ENCODE peak calls at places on chromosomes 7 and 10, in eight cellular contexts. One of them, this sample, is unnamed.

GRCh38 chr10:79438699-79439085 is 6.7 kb downstream of the ZCCHC24 start:
- DNase-seq in naive B cell: no peak
- DNase-seq in EL: no peak
- DNase-seq in endothelial cell of umbilical vein: no peak
- DNase-seq in fibroblast of villous mesenchyme: no peak
- DNase-seq in kidney: no peak
- DNase-seq in H9: no peak
- DNase-seq in M059J: no peak
- DNase-seq in this sample: no peak

GRCh38 chr7:144391823-144392255 is 11.7 kb downstream of the NOBOX start:
- DNase-seq in naive B cell: peak; percentile 52
- DNase-seq in EL: peak; percentile 56
- DNase-seq in endothelial cell of umbilical vein: peak; percentile 62
- DNase-seq in fibroblast of villous mesenchyme: peak; percentile 66
- DNase-seq in kidney: no peak
- DNase-seq in H9: no peak
- DNase-seq in M059J: peak; percentile 57
- DNase-seq in this sample: peak; percentile 72

GRCh38 chr10:110533149-110533548 is 34.3 kb upstream of the SMC3 start:
- DNase-seq in naive B cell: no peak
- DNase-seq in EL: no peak
- DNase-seq in endothelial cell of umbilical vein: peak; percentile 46
- DNase-seq in fibroblast of villous mesenchyme: no peak
- DNase-seq in kidney: no peak
- DNase-seq in H9: no peak
- DNase-seq in M059J: no peak
- DNase-seq in this sample: no peak

GRCh38 chr7:94348142-94348541 is 46.6 kb upstream of the COL1A2 start:
- DNase-seq in naive B cell: no peak
- DNase-seq in EL: peak; percentile 94
- DNase-seq in endothelial cell of umbilical vein: peak; percentile 26
- DNase-seq in fibroblast of villous mesenchyme: peak; percentile 93
- DNase-seq in kidney: no peak
- DNase-seq in H9: no peak
- DNase-seq in M059J: peak; percentile 81
- DNase-seq in this sample: no peak

GRCh38 chr10:48895198-48895720 is 44.4 kb downstream of the LRRC18 start:
- DNase-seq in naive B cell: no peak
- DNase-seq in EL: no peak
- DNase-seq in endothelial cell of umbilical vein: no peak
- DNase-seq in fibroblast of villous mesenchyme: no peak
- DNase-seq in kidney: no peak
- DNase-seq in H9: no peak
- DNase-seq in M059J: no peak
- DNase-seq in this sample: no peak

GRCh38 chr10:61974611-61975010 is 73.1 kb downstream of the ARID5B start:
- DNase-seq in naive B cell: no peak
- DNase-seq in EL: peak; percentile 64
- DNase-seq in endothelial cell of umbilical vein: peak; percentile 78
- DNase-seq in fibroblast of villous mesenchyme: peak; percentile 88
- DNase-seq in kidney: no peak
- DNase-seq in H9: no peak
- DNase-seq in M059J: peak; percentile 74
- DNase-seq in this sample: no peak

GRCh38 chr10:15231403-15231802 is 62.9 kb upstream of the NMT2 start:
- DNase-seq in naive B cell: no peak
- DNase-seq in EL: no peak
- DNase-seq in endothelial cell of umbilical vein: no peak
- DNase-seq in fibroblast of villous mesenchyme: no peak
- DNase-seq in kidney: no peak
- DNase-seq in H9: no peak
- DNase-seq in M059J: no peak
- DNase-seq in this sample: no peak

GRCh38 chr10:60739581-60739980 is 38.7 kb upstream of the CDK1 start:
- DNase-seq in naive B cell: no peak
- DNase-seq in EL: no peak
- DNase-seq in endothelial cell of umbilical vein: no peak
- DNase-seq in fibroblast of villous mesenchyme: peak; percentile 88
- DNase-seq in kidney: no peak
- DNase-seq in H9: no peak
- DNase-seq in M059J: no peak
- DNase-seq in this sample: no peak

GRCh38 chr10:46216836-46217748 is 69.7 kb upstream of the ANTXRL start:
- DNase-seq in naive B cell: no peak
- DNase-seq in EL: no peak
- DNase-seq in endothelial cell of umbilical vein: no peak
- DNase-seq in fibroblast of villous mesenchyme: no peak
- DNase-seq in kidney: no peak
- DNase-seq in H9: peak; percentile 19
- DNase-seq in M059J: peak; percentile 58
- DNase-seq in this sample: peak; percentile 29

GRCh38 chr7:13778967-13779366 is 210.5 kb downstream of the ETV1 start:
- DNase-seq in naive B cell: no peak
- DNase-seq in EL: peak; percentile 56
- DNase-seq in endothelial cell of umbilical vein: no peak
- DNase-seq in fibroblast of villous mesenchyme: no peak
- DNase-seq in kidney: no peak
- DNase-seq in H9: no peak
- DNase-seq in M059J: peak; percentile 88
- DNase-seq in this sample: no peak

GRCh38 chr10:3469639-3470020 is 297.0 kb upstream of the PITRM1 start:
- DNase-seq in naive B cell: no peak
- DNase-seq in EL: no peak
- DNase-seq in endothelial cell of umbilical vein: no peak
- DNase-seq in fibroblast of villous mesenchyme: no peak
- DNase-seq in kidney: no peak
- DNase-seq in H9: no peak
- DNase-seq in M059J: peak; percentile 55
- DNase-seq in this sample: no peak

GRCh38 chr7:101814081-101814995 is 3.1 kb upstream of the CUX1 start:
- DNase-seq in naive B cell: peak; percentile 63
- DNase-seq in EL: peak; percentile 61
- DNase-seq in endothelial cell of umbilical vein: peak; percentile 54
- DNase-seq in fibroblast of villous mesenchyme: peak; percentile 63
- DNase-seq in kidney: peak; percentile 79
- DNase-seq in H9: peak; percentile 75
- DNase-seq in M059J: peak; percentile 69
- DNase-seq in this sample: peak; percentile 92

GRCh38 chr7:108059526-108059925 is 56.6 kb upstream of the LAMB1 start:
- DNase-seq in naive B cell: no peak
- DNase-seq in EL: no peak
- DNase-seq in endothelial cell of umbilical vein: no peak
- DNase-seq in fibroblast of villous mesenchyme: peak; percentile 49
- DNase-seq in kidney: no peak
- DNase-seq in H9: no peak
- DNase-seq in M059J: no peak
- DNase-seq in this sample: no peak

GRCh38 chr10:16259726-16260125 is 177.1 kb upstream of the PTER start:
- DNase-seq in naive B cell: no peak
- DNase-seq in EL: no peak
- DNase-seq in endothelial cell of umbilical vein: no peak
- DNase-seq in fibroblast of villous mesenchyme: no peak
- DNase-seq in kidney: no peak
- DNase-seq in H9: no peak
- DNase-seq in M059J: no peak
- DNase-seq in this sample: no peak

GRCh38 chr10:60731134-60731883 is 47.0 kb upstream of the CDK1 start:
- DNase-seq in naive B cell: peak; percentile 43
- DNase-seq in EL: no peak
- DNase-seq in endothelial cell of umbilical vein: no peak
- DNase-seq in fibroblast of villous mesenchyme: peak; percentile 48
- DNase-seq in kidney: no peak
- DNase-seq in H9: no peak
- DNase-seq in M059J: no peak
- DNase-seq in this sample: peak; percentile 77

GRCh38 chr7:155166673-155167370 is 96.7 kb downstream of the HTR5A start:
- DNase-seq in naive B cell: no peak
- DNase-seq in EL: peak; percentile 96
- DNase-seq in endothelial cell of umbilical vein: peak; percentile 84
- DNase-seq in fibroblast of villous mesenchyme: peak; percentile 98
- DNase-seq in kidney: no peak
- DNase-seq in H9: no peak
- DNase-seq in M059J: peak; percentile 62
- DNase-seq in this sample: no peak

GRCh38 chr10:5890519-5890878 is 456 bp downstream of the FBH1 start:
- DNase-seq in naive B cell: no peak
- DNase-seq in EL: peak; percentile 40
- DNase-seq in endothelial cell of umbilical vein: peak; percentile 45
- DNase-seq in fibroblast of villous mesenchyme: peak; percentile 21
- DNase-seq in kidney: no peak
- DNase-seq in H9: no peak
- DNase-seq in M059J: peak; percentile 32
- DNase-seq in this sample: no peak

GRCh38 chr7:46989247-46989646 is 592.7 kb downstream of the TNS3 start:
- DNase-seq in naive B cell: no peak
- DNase-seq in EL: no peak
- DNase-seq in endothelial cell of umbilical vein: no peak
- DNase-seq in fibroblast of villous mesenchyme: no peak
- DNase-seq in kidney: no peak
- DNase-seq in H9: no peak
- DNase-seq in M059J: no peak
- DNase-seq in this sample: no peak

GRCh38 chr7:24718431-24718831 is 38.8 kb downstream of the GSDME start:
- DNase-seq in naive B cell: no peak
- DNase-seq in EL: no peak
- DNase-seq in endothelial cell of umbilical vein: no peak
- DNase-seq in fibroblast of villous mesenchyme: no peak
- DNase-seq in kidney: no peak
- DNase-seq in H9: no peak
- DNase-seq in M059J: no peak
- DNase-seq in this sample: no peak

This sample was measured in GM20000.